ENCODE peak calls at places on chromosome 14, in five cellular contexts. One of them, this sample, is unnamed.

GRCh38 chr14:20615996-20616395 is 24.8 kb upstream of the RNASE12 start:
- DNase-seq in stimulated activated CD8-positive, alpha-beta memory T cell treated with anti-CD3 and anti-CD28 coated beads, Interleukin-12 subunit alpha, Interleukin-12 subunit beta, amount 100 ng/mL, for 4 hours: no peak
- DNase-seq in NCI-H1105 treated with DMSO at 0.1 percent for 48 hours: no peak
- DNase-seq in stimulated activated CD4-positive, alpha-beta T cell treated with anti-CD3 and anti-CD28 coated beads, Interleukin-4, amount 100 ng/mL, for 24 hours: no peak
- DNase-seq in uterus: no peak
- DNase-seq in this sample: no peak

GRCh38 chr14:104732931-104733681 is 9.1 kb downstream of the ADSS1 start:
- DNase-seq in NCI-H1105 treated with DMSO at 0.1 percent for 48 hours: no peak
- DNase-seq in stimulated activated CD8-positive, alpha-beta memory T cell treated with anti-CD3 and anti-CD28 coated beads, Interleukin-12 subunit alpha, Interleukin-12 subunit beta, amount 100 ng/mL, for 4 hours: no peak
- DNase-seq in uterus: no peak
- DNase-seq in stimulated activated CD4-positive, alpha-beta T cell treated with anti-CD3 and anti-CD28 coated beads, Interleukin-4, amount 100 ng/mL, for 24 hours: no peak
- DNase-seq in this sample: no peak

GRCh38 chr14:92958373-92959188 is 35.6 kb downstream of the CHGA start:
- DNase-seq in NCI-H1105 treated with DMSO at 0.1 percent for 48 hours: no peak
- DNase-seq in stimulated activated CD8-positive, alpha-beta memory T cell treated with anti-CD3 and anti-CD28 coated beads, Interleukin-12 subunit alpha, Interleukin-12 subunit beta, amount 100 ng/mL, for 4 hours: no peak
- DNase-seq in stimulated activated CD4-positive, alpha-beta T cell treated with anti-CD3 and anti-CD28 coated beads, Interleukin-4, amount 100 ng/mL, for 24 hours: no peak
- DNase-seq in uterus: no peak
- DNase-seq in this sample: no peak

GRCh38 chr14:74441113-74441512 is 15.1 kb upstream of the SYNDIG1L start:
- DNase-seq in stimulated activated CD4-positive, alpha-beta T cell treated with anti-CD3 and anti-CD28 coated beads, Interleukin-4, amount 100 ng/mL, for 24 hours: no peak
- DNase-seq in uterus: no peak
- DNase-seq in NCI-H1105 treated with DMSO at 0.1 percent for 48 hours: no peak
- DNase-seq in stimulated activated CD8-positive, alpha-beta memory T cell treated with anti-CD3 and anti-CD28 coated beads, Interleukin-12 subunit alpha, Interleukin-12 subunit beta, amount 100 ng/mL, for 4 hours: no peak
- DNase-seq in this sample: no peak

GRCh38 chr14:55126089-55126488 is 3.0 kb upstream of the LGALS3 start:
- DNase-seq in stimulated activated CD4-positive, alpha-beta T cell treated with anti-CD3 and anti-CD28 coated beads, Interleukin-4, amount 100 ng/mL, for 24 hours: no peak
- DNase-seq in uterus: no peak
- DNase-seq in stimulated activated CD8-positive, alpha-beta memory T cell treated with anti-CD3 and anti-CD28 coated beads, Interleukin-12 subunit alpha, Interleukin-12 subunit beta, amount 100 ng/mL, for 4 hours: no peak
- DNase-seq in NCI-H1105 treated with DMSO at 0.1 percent for 48 hours: no peak
- DNase-seq in this sample: no peak

GRCh38 chr14:66311058-66311457 is 175.1 kb upstream of the CCDC196 start:
- DNase-seq in stimulated activated CD8-positive, alpha-beta memory T cell treated with anti-CD3 and anti-CD28 coated beads, Interleukin-12 subunit alpha, Interleukin-12 subunit beta, amount 100 ng/mL, for 4 hours: no peak
- DNase-seq in stimulated activated CD4-positive, alpha-beta T cell treated with anti-CD3 and anti-CD28 coated beads, Interleukin-4, amount 100 ng/mL, for 24 hours: no peak
- DNase-seq in NCI-H1105 treated with DMSO at 0.1 percent for 48 hours: no peak
- DNase-seq in uterus: no peak
- DNase-seq in this sample: no peak

GRCh38 chr14:104387000-104387384 is 192.6 kb upstream of the C14orf180 start:
- DNase-seq in uterus: peak; percentile 8
- DNase-seq in stimulated activated CD4-positive, alpha-beta T cell treated with anti-CD3 and anti-CD28 coated beads, Interleukin-4, amount 100 ng/mL, for 24 hours: no peak
- DNase-seq in stimulated activated CD8-positive, alpha-beta memory T cell treated with anti-CD3 and anti-CD28 coated beads, Interleukin-12 subunit alpha, Interleukin-12 subunit beta, amount 100 ng/mL, for 4 hours: no peak
- DNase-seq in NCI-H1105 treated with DMSO at 0.1 percent for 48 hours: no peak
- DNase-seq in this sample: peak; percentile 81

GRCh38 chr14:25108959-25109358 is 59.0 kb upstream of the STXBP6 start:
- DNase-seq in uterus: no peak
- DNase-seq in NCI-H1105 treated with DMSO at 0.1 percent for 48 hours: peak; percentile 53
- DNase-seq in stimulated activated CD4-positive, alpha-beta T cell treated with anti-CD3 and anti-CD28 coated beads, Interleukin-4, amount 100 ng/mL, for 24 hours: no peak
- DNase-seq in stimulated activated CD8-positive, alpha-beta memory T cell treated with anti-CD3 and anti-CD28 coated beads, Interleukin-12 subunit alpha, Interleukin-12 subunit beta, amount 100 ng/mL, for 4 hours: no peak
- DNase-seq in this sample: no peak

GRCh38 chr14:20578325-20578724 is 9.5 kb downstream of the RNASE11 start:
- DNase-seq in stimulated activated CD4-positive, alpha-beta T cell treated with anti-CD3 and anti-CD28 coated beads, Interleukin-4, amount 100 ng/mL, for 24 hours: no peak
- DNase-seq in stimulated activated CD8-positive, alpha-beta memory T cell treated with anti-CD3 and anti-CD28 coated beads, Interleukin-12 subunit alpha, Interleukin-12 subunit beta, amount 100 ng/mL, for 4 hours: no peak
- DNase-seq in uterus: no peak
- DNase-seq in NCI-H1105 treated with DMSO at 0.1 percent for 48 hours: no peak
- DNase-seq in this sample: no peak

GRCh38 chr14:24311837-24312615 is 724 bp downstream of the LTB4R start:
- DNase-seq in stimulated activated CD8-positive, alpha-beta memory T cell treated with anti-CD3 and anti-CD28 coated beads, Interleukin-12 subunit alpha, Interleukin-12 subunit beta, amount 100 ng/mL, for 4 hours: no peak
- DNase-seq in uterus: no peak
- DNase-seq in NCI-H1105 treated with DMSO at 0.1 percent for 48 hours: no peak
- DNase-seq in stimulated activated CD4-positive, alpha-beta T cell treated with anti-CD3 and anti-CD28 coated beads, Interleukin-4, amount 100 ng/mL, for 24 hours: no peak
- DNase-seq in this sample: no peak

GRCh38 chr14:38839743-38840375 is 263.2 kb downstream of the SEC23A start:
- DNase-seq in stimulated activated CD4-positive, alpha-beta T cell treated with anti-CD3 and anti-CD28 coated beads, Interleukin-4, amount 100 ng/mL, for 24 hours: no peak
- DNase-seq in uterus: no peak
- DNase-seq in NCI-H1105 treated with DMSO at 0.1 percent for 48 hours: no peak
- DNase-seq in stimulated activated CD8-positive, alpha-beta memory T cell treated with anti-CD3 and anti-CD28 coated beads, Interleukin-12 subunit alpha, Interleukin-12 subunit beta, amount 100 ng/mL, for 4 hours: no peak
- DNase-seq in this sample: no peak

GRCh38 chr14:33675415-33676130 is 275.3 kb downstream of the EGLN3 start:
- DNase-seq in stimulated activated CD8-positive, alpha-beta memory T cell treated with anti-CD3 and anti-CD28 coated beads, Interleukin-12 subunit alpha, Interleukin-12 subunit beta, amount 100 ng/mL, for 4 hours: no peak
- DNase-seq in NCI-H1105 treated with DMSO at 0.1 percent for 48 hours: no peak
- DNase-seq in uterus: no peak
- DNase-seq in stimulated activated CD4-positive, alpha-beta T cell treated with anti-CD3 and anti-CD28 coated beads, Interleukin-4, amount 100 ng/mL, for 24 hours: no peak
- DNase-seq in this sample: no peak

GRCh38 chr14:74219277-74219676 is 20.0 kb upstream of the VSX2 start:
- DNase-seq in stimulated activated CD8-positive, alpha-beta memory T cell treated with anti-CD3 and anti-CD28 coated beads, Interleukin-12 subunit alpha, Interleukin-12 subunit beta, amount 100 ng/mL, for 4 hours: no peak
- DNase-seq in NCI-H1105 treated with DMSO at 0.1 percent for 48 hours: no peak
- DNase-seq in stimulated activated CD4-positive, alpha-beta T cell treated with anti-CD3 and anti-CD28 coated beads, Interleukin-4, amount 100 ng/mL, for 24 hours: no peak
- DNase-seq in uterus: no peak
- DNase-seq in this sample: no peak

GRCh38 chr14:80005561-80005960 is 205.7 kb downstream of the DIO2 start:
- DNase-seq in uterus: no peak
- DNase-seq in stimulated activated CD4-positive, alpha-beta T cell treated with anti-CD3 and anti-CD28 coated beads, Interleukin-4, amount 100 ng/mL, for 24 hours: no peak
- DNase-seq in NCI-H1105 treated with DMSO at 0.1 percent for 48 hours: peak; percentile 81
- DNase-seq in stimulated activated CD8-positive, alpha-beta memory T cell treated with anti-CD3 and anti-CD28 coated beads, Interleukin-12 subunit alpha, Interleukin-12 subunit beta, amount 100 ng/mL, for 4 hours: no peak
- DNase-seq in this sample: no peak

GRCh38 chr14:77189479-77189878 is 7.9 kb downstream of the TMEM63C start:
- DNase-seq in uterus: no peak
- DNase-seq in stimulated activated CD8-positive, alpha-beta memory T cell treated with anti-CD3 and anti-CD28 coated beads, Interleukin-12 subunit alpha, Interleukin-12 subunit beta, amount 100 ng/mL, for 4 hours: no peak
- DNase-seq in stimulated activated CD4-positive, alpha-beta T cell treated with anti-CD3 and anti-CD28 coated beads, Interleukin-4, amount 100 ng/mL, for 24 hours: no peak
- DNase-seq in NCI-H1105 treated with DMSO at 0.1 percent for 48 hours: no peak
- DNase-seq in this sample: no peak

GRCh38 chr14:68191567-68192321 is 372.2 kb downstream of the RAD51B start:
- DNase-seq in NCI-H1105 treated with DMSO at 0.1 percent for 48 hours: no peak
- DNase-seq in stimulated activated CD8-positive, alpha-beta memory T cell treated with anti-CD3 and anti-CD28 coated beads, Interleukin-12 subunit alpha, Interleukin-12 subunit beta, amount 100 ng/mL, for 4 hours: no peak
- DNase-seq in stimulated activated CD4-positive, alpha-beta T cell treated with anti-CD3 and anti-CD28 coated beads, Interleukin-4, amount 100 ng/mL, for 24 hours: no peak
- DNase-seq in uterus: peak; percentile 52
- DNase-seq in this sample: no peak

GRCh38 chr14:75454963-75455546 is 27.2 kb downstream of the JDP2 start:
- DNase-seq in stimulated activated CD8-positive, alpha-beta memory T cell treated with anti-CD3 and anti-CD28 coated beads, Interleukin-12 subunit alpha, Interleukin-12 subunit beta, amount 100 ng/mL, for 4 hours: no peak
- DNase-seq in uterus: peak; percentile 62
- DNase-seq in NCI-H1105 treated with DMSO at 0.1 percent for 48 hours: no peak
- DNase-seq in stimulated activated CD4-positive, alpha-beta T cell treated with anti-CD3 and anti-CD28 coated beads, Interleukin-4, amount 100 ng/mL, for 24 hours: no peak
- DNase-seq in this sample: no peak

GRCh38 chr14:21343035-21343794 is 40.6 kb downstream of the SUPT16H start:
- DNase-seq in stimulated activated CD4-positive, alpha-beta T cell treated with anti-CD3 and anti-CD28 coated beads, Interleukin-4, amount 100 ng/mL, for 24 hours: no peak
- DNase-seq in stimulated activated CD8-positive, alpha-beta memory T cell treated with anti-CD3 and anti-CD28 coated beads, Interleukin-12 subunit alpha, Interleukin-12 subunit beta, amount 100 ng/mL, for 4 hours: no peak
- DNase-seq in NCI-H1105 treated with DMSO at 0.1 percent for 48 hours: no peak
- DNase-seq in uterus: no peak
- DNase-seq in this sample: no peak

GRCh38 chr14:100979780-100980179 is 76.3 kb upstream of the RTL1 start:
- DNase-seq in NCI-H1105 treated with DMSO at 0.1 percent for 48 hours: no peak
- DNase-seq in stimulated activated CD8-positive, alpha-beta memory T cell treated with anti-CD3 and anti-CD28 coated beads, Interleukin-12 subunit alpha, Interleukin-12 subunit beta, amount 100 ng/mL, for 4 hours: no peak
- DNase-seq in stimulated activated CD4-positive, alpha-beta T cell treated with anti-CD3 and anti-CD28 coated beads, Interleukin-4, amount 100 ng/mL, for 24 hours: no peak
- DNase-seq in uterus: no peak
- DNase-seq in this sample: no peak

GRCh38 chr14:55031190-55031589 is 4.2 kb downstream of the SOCS4 start:
- DNase-seq in stimulated activated CD8-positive, alpha-beta memory T cell treated with anti-CD3 and anti-CD28 coated beads, Interleukin-12 subunit alpha, Interleukin-12 subunit beta, amount 100 ng/mL, for 4 hours: no peak
- DNase-seq in stimulated activated CD4-positive, alpha-beta T cell treated with anti-CD3 and anti-CD28 coated beads, Interleukin-4, amount 100 ng/mL, for 24 hours: no peak
- DNase-seq in NCI-H1105 treated with DMSO at 0.1 percent for 48 hours: no peak
- DNase-seq in uterus: no peak
- DNase-seq in this sample: no peak

GRCh38 chr14:92475037-92475436 is 38.5 kb upstream of the RIN3 start:
- DNase-seq in NCI-H1105 treated with DMSO at 0.1 percent for 48 hours: no peak
- DNase-seq in stimulated activated CD8-positive, alpha-beta memory T cell treated with anti-CD3 and anti-CD28 coated beads, Interleukin-12 subunit alpha, Interleukin-12 subunit beta, amount 100 ng/mL, for 4 hours: no peak
- DNase-seq in stimulated activated CD4-positive, alpha-beta T cell treated with anti-CD3 and anti-CD28 coated beads, Interleukin-4, amount 100 ng/mL, for 24 hours: no peak
- DNase-seq in uterus: no peak
- DNase-seq in this sample: no peak

GRCh38 chr14:60647081-60647836 is 2.0 kb downstream of the SIX1 start:
- DNase-seq in stimulated activated CD8-positive, alpha-beta memory T cell treated with anti-CD3 and anti-CD28 coated beads, Interleukin-12 subunit alpha, Interleukin-12 subunit beta, amount 100 ng/mL, for 4 hours: no peak
- DNase-seq in NCI-H1105 treated with DMSO at 0.1 percent for 48 hours: peak; percentile 67
- DNase-seq in stimulated activated CD4-positive, alpha-beta T cell treated with anti-CD3 and anti-CD28 coated beads, Interleukin-4, amount 100 ng/mL, for 24 hours: no peak
- DNase-seq in uterus: no peak
- DNase-seq in this sample: peak; percentile 40

GRCh38 chr14:101495827-101496778 is 65.2 kb upstream of the DIO3 start:
- DNase-seq in uterus: peak; percentile 11
- DNase-seq in stimulated activated CD4-positive, alpha-beta T cell treated with anti-CD3 and anti-CD28 coated beads, Interleukin-4, amount 100 ng/mL, for 24 hours: no peak
- DNase-seq in NCI-H1105 treated with DMSO at 0.1 percent for 48 hours: no peak
- DNase-seq in stimulated activated CD8-positive, alpha-beta memory T cell treated with anti-CD3 and anti-CD28 coated beads, Interleukin-12 subunit alpha, Interleukin-12 subunit beta, amount 100 ng/mL, for 4 hours: no peak
- DNase-seq in this sample: no peak

GRCh38 chr14:97703006-97703760 is 906.0 kb downstream of the VRK1 start:
- DNase-seq in uterus: no peak
- DNase-seq in NCI-H1105 treated with DMSO at 0.1 percent for 48 hours: no peak
- DNase-seq in stimulated activated CD4-positive, alpha-beta T cell treated with anti-CD3 and anti-CD28 coated beads, Interleukin-4, amount 100 ng/mL, for 24 hours: peak; percentile 8
- DNase-seq in stimulated activated CD8-positive, alpha-beta memory T cell treated with anti-CD3 and anti-CD28 coated beads, Interleukin-12 subunit alpha, Interleukin-12 subunit beta, amount 100 ng/mL, for 4 hours: no peak
- DNase-seq in this sample: no peak

GRCh38 chr14:104141621-104142091 is 3.3 kb downstream of the KIF26A start:
- DNase-seq in uterus: no peak
- DNase-seq in NCI-H1105 treated with DMSO at 0.1 percent for 48 hours: no peak
- DNase-seq in stimulated activated CD4-positive, alpha-beta T cell treated with anti-CD3 and anti-CD28 coated beads, Interleukin-4, amount 100 ng/mL, for 24 hours: no peak
- DNase-seq in stimulated activated CD8-positive, alpha-beta memory T cell treated with anti-CD3 and anti-CD28 coated beads, Interleukin-12 subunit alpha, Interleukin-12 subunit beta, amount 100 ng/mL, for 4 hours: no peak
- DNase-seq in this sample: no peak

GRCh38 chr14:68626386-68626785 is 166.5 kb downstream of the ZFP36L1 start:
- DNase-seq in stimulated activated CD8-positive, alpha-beta memory T cell treated with anti-CD3 and anti-CD28 coated beads, Interleukin-12 subunit alpha, Interleukin-12 subunit beta, amount 100 ng/mL, for 4 hours: no peak
- DNase-seq in uterus: no peak
- DNase-seq in stimulated activated CD4-positive, alpha-beta T cell treated with anti-CD3 and anti-CD28 coated beads, Interleukin-4, amount 100 ng/mL, for 24 hours: no peak
- DNase-seq in NCI-H1105 treated with DMSO at 0.1 percent for 48 hours: no peak
- DNase-seq in this sample: no peak

GRCh38 chr14:100383727-100384158 is 60.6 kb downstream of the SLC25A47 start:
- DNase-seq in NCI-H1105 treated with DMSO at 0.1 percent for 48 hours: peak; percentile 56
- DNase-seq in stimulated activated CD4-positive, alpha-beta T cell treated with anti-CD3 and anti-CD28 coated beads, Interleukin-4, amount 100 ng/mL, for 24 hours: peak; percentile 72
- DNase-seq in uterus: peak; percentile 49
- DNase-seq in stimulated activated CD8-positive, alpha-beta memory T cell treated with anti-CD3 and anti-CD28 coated beads, Interleukin-12 subunit alpha, Interleukin-12 subunit beta, amount 100 ng/mL, for 4 hours: peak; percentile 29
- DNase-seq in this sample: peak; percentile 80

GRCh38 chr14:76775695-76776305 is 14.5 kb downstream of the VASH1 start:
- DNase-seq in uterus: no peak
- DNase-seq in stimulated activated CD4-positive, alpha-beta T cell treated with anti-CD3 and anti-CD28 coated beads, Interleukin-4, amount 100 ng/mL, for 24 hours: no peak
- DNase-seq in stimulated activated CD8-positive, alpha-beta memory T cell treated with anti-CD3 and anti-CD28 coated beads, Interleukin-12 subunit alpha, Interleukin-12 subunit beta, amount 100 ng/mL, for 4 hours: no peak
- DNase-seq in NCI-H1105 treated with DMSO at 0.1 percent for 48 hours: no peak
- DNase-seq in this sample: no peak

GRCh38 chr14:93048843-93049242 is 66.9 kb downstream of the ITPK1 start:
- DNase-seq in NCI-H1105 treated with DMSO at 0.1 percent for 48 hours: no peak
- DNase-seq in stimulated activated CD8-positive, alpha-beta memory T cell treated with anti-CD3 and anti-CD28 coated beads, Interleukin-12 subunit alpha, Interleukin-12 subunit beta, amount 100 ng/mL, for 4 hours: no peak
- DNase-seq in stimulated activated CD4-positive, alpha-beta T cell treated with anti-CD3 and anti-CD28 coated beads, Interleukin-4, amount 100 ng/mL, for 24 hours: no peak
- DNase-seq in uterus: no peak
- DNase-seq in this sample: no peak

GRCh38 chr14:98945611-98946570 is 326.1 kb downstream of the BCL11B start:
- DNase-seq in stimulated activated CD8-positive, alpha-beta memory T cell treated with anti-CD3 and anti-CD28 coated beads, Interleukin-12 subunit alpha, Interleukin-12 subunit beta, amount 100 ng/mL, for 4 hours: no peak
- DNase-seq in stimulated activated CD4-positive, alpha-beta T cell treated with anti-CD3 and anti-CD28 coated beads, Interleukin-4, amount 100 ng/mL, for 24 hours: no peak
- DNase-seq in NCI-H1105 treated with DMSO at 0.1 percent for 48 hours: no peak
- DNase-seq in uterus: no peak
- DNase-seq in this sample: no peak

GRCh38 chr14:75906680-75907280 is 75.0 kb downstream of the TGFB3 start:
- DNase-seq in NCI-H1105 treated with DMSO at 0.1 percent for 48 hours: peak; percentile 46
- DNase-seq in stimulated activated CD4-positive, alpha-beta T cell treated with anti-CD3 and anti-CD28 coated beads, Interleukin-4, amount 100 ng/mL, for 24 hours: peak; percentile 74
- DNase-seq in stimulated activated CD8-positive, alpha-beta memory T cell treated with anti-CD3 and anti-CD28 coated beads, Interleukin-12 subunit alpha, Interleukin-12 subunit beta, amount 100 ng/mL, for 4 hours: peak; percentile 7
- DNase-seq in uterus: peak; percentile 82
- DNase-seq in this sample: peak; percentile 60

GRCh38 chr14:22387776-22388241 is 201.2 kb downstream of the DAD1 start:
- DNase-seq in NCI-H1105 treated with DMSO at 0.1 percent for 48 hours: no peak
- DNase-seq in stimulated activated CD8-positive, alpha-beta memory T cell treated with anti-CD3 and anti-CD28 coated beads, Interleukin-12 subunit alpha, Interleukin-12 subunit beta, amount 100 ng/mL, for 4 hours: no peak
- DNase-seq in uterus: no peak
- DNase-seq in stimulated activated CD4-positive, alpha-beta T cell treated with anti-CD3 and anti-CD28 coated beads, Interleukin-4, amount 100 ng/mL, for 24 hours: no peak
- DNase-seq in this sample: no peak

GRCh38 chr14:64671591-64671990 is 32.6 kb upstream of the PLEKHG3 start:
- DNase-seq in NCI-H1105 treated with DMSO at 0.1 percent for 48 hours: peak; percentile 69
- DNase-seq in uterus: no peak
- DNase-seq in stimulated activated CD8-positive, alpha-beta memory T cell treated with anti-CD3 and anti-CD28 coated beads, Interleukin-12 subunit alpha, Interleukin-12 subunit beta, amount 100 ng/mL, for 4 hours: no peak
- DNase-seq in stimulated activated CD4-positive, alpha-beta T cell treated with anti-CD3 and anti-CD28 coated beads, Interleukin-4, amount 100 ng/mL, for 24 hours: no peak
- DNase-seq in this sample: peak; percentile 69

GRCh38 chr14:59275668-59276067 is 87.2 kb downstream of the DAAM1 start:
- DNase-seq in uterus: no peak
- DNase-seq in stimulated activated CD4-positive, alpha-beta T cell treated with anti-CD3 and anti-CD28 coated beads, Interleukin-4, amount 100 ng/mL, for 24 hours: no peak
- DNase-seq in NCI-H1105 treated with DMSO at 0.1 percent for 48 hours: no peak
- DNase-seq in stimulated activated CD8-positive, alpha-beta memory T cell treated with anti-CD3 and anti-CD28 coated beads, Interleukin-12 subunit alpha, Interleukin-12 subunit beta, amount 100 ng/mL, for 4 hours: no peak
- DNase-seq in this sample: peak; percentile 57

GRCh38 chr14:78701246-78701645 is 531.1 kb downstream of the NRXN3 start:
- DNase-seq in stimulated activated CD4-positive, alpha-beta T cell treated with anti-CD3 and anti-CD28 coated beads, Interleukin-4, amount 100 ng/mL, for 24 hours: no peak
- DNase-seq in uterus: no peak
- DNase-seq in stimulated activated CD8-positive, alpha-beta memory T cell treated with anti-CD3 and anti-CD28 coated beads, Interleukin-12 subunit alpha, Interleukin-12 subunit beta, amount 100 ng/mL, for 4 hours: no peak
- DNase-seq in NCI-H1105 treated with DMSO at 0.1 percent for 48 hours: no peak
- DNase-seq in this sample: no peak

GRCh38 chr14:78593949-78594348 is 423.8 kb downstream of the NRXN3 start:
- DNase-seq in NCI-H1105 treated with DMSO at 0.1 percent for 48 hours: no peak
- DNase-seq in stimulated activated CD8-positive, alpha-beta memory T cell treated with anti-CD3 and anti-CD28 coated beads, Interleukin-12 subunit alpha, Interleukin-12 subunit beta, amount 100 ng/mL, for 4 hours: no peak
- DNase-seq in stimulated activated CD4-positive, alpha-beta T cell treated with anti-CD3 and anti-CD28 coated beads, Interleukin-4, amount 100 ng/mL, for 24 hours: no peak
- DNase-seq in uterus: no peak
- DNase-seq in this sample: no peak

This sample was measured in GM13977.